ENCODE peak calls at places on chromosomes 7 and 10, in six cellular contexts. A is IMR-90, S is mammary epithelial cell, T is keratinocyte, X is OCI-LY7, R is H9. O is an unnamed sample.

GRCh38 chr7:112575864-112576263 is 95.1 kb downstream of the LSMEM1 start:
- DNase-seq in A (no peak), X (no peak), S (peak), T (no peak), R (no peak), O (no peak)

GRCh38 chr7:94145602-94146001 is 141.4 kb upstream of the BET1 start:
- DNase-seq in T (no peak), A (peak), X (no peak), S (no peak), R (no peak), O (no peak)

GRCh38 chr7:16609842-16610450 is 35.6 kb downstream of the ANKMY2 start:
- DNase-seq in R (no peak), T (no peak), A (no peak), S (no peak), X (no peak), O (no peak)

GRCh38 chr10:102394079-102394800 is 1.3 kb upstream of the NFKB2 start:
- DNase-seq in S (peak), T (peak), A (peak), R (peak), X (peak), O (peak)

GRCh38 chr10:53325073-53325472 is 552.5 kb upstream of the MBL2 start:
- DNase-seq in R (no peak), A (peak), X (no peak), S (peak), T (no peak), O (no peak)

GRCh38 chr10:119270893-119271361 is 63.6 kb downstream of the GRK5 start:
- DNase-seq in T (no peak), X (no peak), R (no peak), A (peak), S (no peak), O (no peak)

GRCh38 chr7:26417911-26418413 is 126.3 kb downstream of the SNX10 start:
- DNase-seq in X (no peak), R (no peak), A (no peak), S (no peak), T (no peak), O (no peak)

GRCh38 chr7:92834661-92835139 is 1.7 kb downstream of the CDK6 start:
- DNase-seq in R (peak), T (no peak), X (no peak), S (peak), A (no peak), O (no peak)

GRCh38 chr7:152200395-152200794 is 174.9 kb downstream of the GALNT11 start:
- DNase-seq in S (peak), T (no peak), A (no peak), X (no peak), R (no peak), O (no peak)

GRCh38 chr7:1229956-1230355 is 2.7 kb upstream of the UNCX start:
- DNase-seq in X (no peak), S (no peak), T (no peak), R (peak), A (no peak), O (peak)

GRCh38 chr10:88194041-88194887 is 330.8 kb downstream of the PTEN start:
- DNase-seq in A (peak), R (no peak), S (peak), X (no peak), T (no peak), O (no peak)

GRCh38 chr7:47951374-47951773 is 3.1 kb upstream of the PKD1L1 start:
- DNase-seq in S (no peak), A (no peak), T (no peak), R (no peak), X (no peak), O (no peak)

GRCh38 chr7:47954231-47954911 is 6.1 kb upstream of the PKD1L1 start:
- DNase-seq in S (no peak), R (peak), T (no peak), X (no peak), A (peak), O (no peak)

GRCh38 chr7:47956220-47956619 is 8.0 kb upstream of the PKD1L1 start:
- DNase-seq in R (no peak), A (no peak), T (no peak), S (no peak), X (no peak), O (no peak)

GRCh38 chr7:47952224-47952623 is 4.0 kb upstream of the PKD1L1 start:
- DNase-seq in R (no peak), T (no peak), X (no peak), A (no peak), S (no peak), O (no peak)

DNA sequence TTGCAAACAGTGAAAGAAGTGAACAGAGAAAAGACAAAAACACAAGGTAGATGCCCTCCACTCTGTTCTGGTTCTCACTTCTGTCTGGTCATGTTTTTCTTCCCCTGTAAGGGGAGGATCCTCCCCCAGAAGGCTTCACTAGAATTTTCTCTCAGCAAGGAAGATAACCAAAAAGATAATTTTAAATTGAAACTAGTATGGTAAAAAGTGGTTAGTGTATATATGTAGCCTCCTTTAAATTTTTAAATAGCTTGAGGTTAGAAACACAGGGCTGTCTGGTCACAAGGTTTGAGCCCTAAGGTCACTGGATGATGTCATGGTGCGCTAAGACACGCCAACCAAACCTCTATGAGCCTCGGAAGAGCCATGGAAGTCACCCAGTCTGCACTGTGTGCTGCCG is 5.6 kb upstream of the PKD1L1 start:
- DNase-seq in T (no peak), A (no peak), X (no peak), S (no peak), R (peak), O (no peak)
- H3K4me2 ChIP-seq in T (no peak), A (no peak), X (no peak), S (no peak), R (no peak), O (no peak)

GRCh38 chr10:1413823-1414222 is 323.5 kb downstream of the ADARB2 start:
- DNase-seq in R (no peak), A (no peak), X (no peak), T (no peak), S (no peak), O (no peak)

GRCh38 chr10:1413256-1413655 is 324.1 kb downstream of the ADARB2 start:
- DNase-seq in S (no peak), T (no peak), R (no peak), A (no peak), X (no peak), O (peak)

GRCh38 chr10:1411956-1412355 is 325.4 kb downstream of the ADARB2 start:
- DNase-seq in X (no peak), T (no peak), A (no peak), R (no peak), S (no peak), O (peak)

GRCh38 chr10:1411451-1411850 is 325.9 kb downstream of the ADARB2 start:
- DNase-seq in R (no peak), X (no peak), S (no peak), A (no peak), T (no peak), O (peak)

DNA sequence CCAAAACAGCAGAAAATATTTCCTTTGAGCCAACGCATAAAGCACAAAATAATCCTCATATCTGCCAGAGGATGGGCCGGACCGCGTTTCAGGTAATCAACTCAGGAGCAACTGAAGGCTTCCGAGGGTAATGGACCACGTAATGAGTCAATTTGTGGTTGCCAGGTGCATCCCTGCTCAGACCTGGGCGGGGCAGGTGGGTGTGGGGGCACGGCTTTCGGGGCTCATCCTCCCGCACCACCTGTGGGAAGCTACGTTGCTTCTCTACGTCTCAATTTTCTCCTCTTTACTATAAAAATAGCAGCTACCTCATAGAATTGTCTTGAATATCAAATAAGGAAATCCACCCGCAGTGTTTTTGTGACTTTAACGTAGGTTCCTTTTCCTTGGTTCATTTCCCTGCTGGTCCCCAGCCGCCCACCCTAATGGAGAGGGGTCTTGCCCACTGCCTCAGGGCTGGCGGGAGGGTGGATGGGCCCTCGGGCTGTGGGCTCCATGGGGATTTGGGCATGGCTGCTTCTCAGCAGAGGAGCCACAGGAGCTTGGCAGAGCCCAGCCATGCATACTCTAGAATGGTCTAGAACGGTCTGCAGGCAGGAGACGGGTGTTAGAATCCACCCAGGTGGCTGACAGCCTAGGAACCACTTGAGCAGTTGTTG is 324.7 kb downstream of the ADARB2 start:
- DNase-seq in A (no peak), X (peak), S (no peak), R (no peak), T (no peak), O (peak)
- H3K4me2 ChIP-seq in A (no peak), X (peak), S (no peak), R (no peak), T (no peak), O (no peak)

DNA sequence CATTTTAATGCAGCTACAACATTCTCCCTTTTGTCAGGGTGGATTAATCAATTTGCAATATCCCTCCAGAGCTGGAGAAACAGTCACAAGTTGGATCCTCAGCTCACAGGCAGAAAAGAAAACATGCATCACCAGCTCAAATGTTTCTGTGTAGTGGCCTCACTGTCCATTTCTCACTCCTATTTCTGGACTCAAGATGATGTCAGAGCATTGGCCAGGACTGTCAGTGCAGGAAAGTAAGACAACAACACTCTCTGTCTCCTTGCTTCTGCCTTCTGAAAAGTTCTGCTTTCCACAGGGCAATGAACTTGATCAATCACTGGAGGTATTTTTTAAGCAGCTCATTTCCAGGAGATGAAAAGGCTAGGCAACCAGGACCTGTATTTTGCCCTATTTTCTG is 8.2 kb upstream of the SVIL start:
- DNase-seq in X (no peak), S (no peak), A (peak), R (no peak), T (no peak), O (peak)
- H3K4me2 ChIP-seq in X (no peak), S (no peak), A (no peak), R (no peak), T (no peak), O (peak)

GRCh38 chr10:50432610-50433009 is 181.3 kb upstream of the ASAH2 start:
- DNase-seq in X (no peak), T (no peak), A (no peak), S (no peak), R (no peak), O (no peak)
- H3K4me2 ChIP-seq in X (no peak), T (no peak), A (no peak), S (no peak), R (no peak), O (no peak)

DNA sequence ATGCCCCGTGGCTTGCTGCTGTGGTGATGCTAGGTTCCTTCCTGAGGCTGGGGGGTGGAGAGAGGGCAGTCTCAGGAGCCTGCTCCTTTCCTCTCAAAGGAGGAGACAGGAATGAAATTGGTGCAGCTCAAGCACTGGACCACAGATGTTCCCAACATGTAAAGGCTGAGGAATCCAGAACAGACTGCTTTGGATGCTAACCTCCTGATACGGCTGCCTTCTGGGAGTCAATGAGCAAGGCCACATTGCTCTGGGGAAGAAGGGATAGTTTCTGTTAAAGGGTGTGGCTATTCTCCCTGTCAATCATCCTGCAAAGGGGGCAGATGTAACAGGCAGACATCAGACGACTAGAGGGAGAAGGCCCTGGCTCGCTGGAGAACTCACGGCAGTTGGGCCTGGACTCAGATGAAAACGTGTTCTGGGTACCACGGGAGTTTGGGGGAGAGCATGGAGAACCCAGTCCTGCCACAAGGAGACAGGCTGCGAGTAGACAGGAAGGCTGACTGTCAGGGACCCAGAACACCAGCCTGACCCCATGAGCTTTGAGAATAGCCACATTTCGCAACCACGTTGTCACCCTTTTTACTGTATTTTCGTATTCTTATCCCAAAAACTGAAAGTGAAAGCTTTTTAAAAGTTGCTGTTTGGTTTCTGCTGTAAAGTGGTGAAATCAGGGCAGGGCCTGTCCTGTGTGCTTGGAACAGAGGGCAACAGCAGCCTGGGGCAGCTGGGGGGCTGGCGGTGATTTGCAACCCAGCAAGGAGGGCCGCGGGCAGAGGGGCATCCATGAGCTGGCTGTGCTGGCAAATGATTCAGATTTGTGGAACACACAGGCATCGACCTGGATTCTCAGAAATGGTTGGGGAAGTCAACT is 95.4 kb downstream of the MYOF start:
- DNase-seq in S (no peak), X (no peak), A (no peak), R (no peak), T (no peak), O (no peak)
- H3K4me2 ChIP-seq in S (no peak), X (no peak), A (no peak), R (no peak), T (no peak), O (peak)

DNA sequence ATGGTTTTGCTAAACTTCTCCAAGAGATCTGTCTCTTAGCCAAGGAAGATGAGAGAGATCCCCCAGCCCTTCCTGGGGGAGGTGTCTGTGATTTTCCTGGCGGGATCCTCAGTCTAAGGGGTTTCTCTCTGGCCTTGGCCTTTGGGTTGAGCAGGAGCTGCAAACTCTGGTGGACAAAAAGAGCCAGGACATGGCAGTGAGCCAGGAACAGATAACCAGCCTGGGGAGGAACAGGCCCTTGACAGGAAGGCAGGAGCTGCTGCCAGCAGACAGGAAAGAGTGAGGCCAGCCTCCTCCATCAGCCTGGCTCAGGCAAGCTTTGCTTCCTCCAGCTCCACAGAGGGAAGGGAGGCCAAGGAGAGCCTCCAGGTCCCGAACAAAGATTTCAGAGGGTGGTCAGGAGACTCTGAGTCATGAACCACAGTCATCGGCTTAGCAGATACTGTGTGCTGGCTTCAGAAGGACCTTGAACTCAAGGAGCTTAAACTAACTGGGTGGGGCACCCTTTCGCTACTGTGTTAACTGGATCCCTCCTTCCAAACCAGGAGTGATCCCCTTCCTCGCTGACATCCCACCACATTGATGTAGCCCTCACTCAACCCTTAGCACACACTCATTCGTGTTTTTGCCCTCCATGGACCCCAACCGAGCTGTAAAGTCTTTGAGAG is 34.7 kb downstream of the DDIT4 start:
- DNase-seq in T (no peak), S (peak), A (peak), X (no peak), R (no peak), O (peak)
- H3K4me2 ChIP-seq in T (peak), S (no peak), A (no peak), X (no peak), R (no peak), O (no peak)